ENCODE peak calls at places on chromosome 17, in four cellular contexts. R is AG04450; H is CD4-positive, alpha-beta memory T cell; T is ovary. Q is an unnamed sample. For H3K27me3, the result is how much of the 10 kb centered on the place peaks cover.

GRCh38 chr17:59508999-59509398 is 56.4 kb upstream of the DHX40 start:
- DNase-seq in R (no peak), H (no peak), T (no peak), Q (no peak)

GRCh38 chr17:45234641-45235040 is 13.0 kb downstream of the FMNL1 start:
- DNase-seq in H (peak), R (no peak), T (no peak), Q (no peak)

GRCh38 chr17:40180694-40181093 is 3.4 kb downstream of the RAPGEFL1 start:
- DNase-seq in T (no peak), H (no peak), R (no peak), Q (no peak)

GRCh38 chr17:15414502-15415348 is 52.7 kb downstream of the CDRT4 start:
- DNase-seq in R (no peak), T (no peak), H (no peak), Q (peak)

GRCh38 chr17:47131761-47132160 is 57.3 kb downstream of the CDC27 start:
- DNase-seq in H (no peak), R (no peak), T (no peak), Q (no peak)

GRCh38 chr17:44219126-44219635 is 294 bp downstream of the UBTF start:
- DNase-seq in T (peak), R (no peak), H (peak), Q (no peak)

GRCh38 chr17:32189343-32189742 is 47.0 kb downstream of the RHOT1 start:
- DNase-seq in R (no peak), T (no peak), H (no peak), Q (no peak)

GRCh38 chr17:50618300-50618699 is 16.4 kb upstream of the ABCC3 start:
- DNase-seq in T (no peak), H (no peak), R (no peak), Q (no peak)

GRCh38 chr17:36590082-36590481 is 1.6 kb upstream of the DHRS11 start:
- DNase-seq in H (no peak), R (no peak), T (no peak), Q (no peak)

GRCh38 chr17:15397605-15398004 is 56.2 kb upstream of the TEKT3 start:
- DNase-seq in R (no peak), H (no peak), T (no peak), Q (no peak)

GRCh38 chr17:64635647-64636305 is 26.3 kb downstream of the SMURF2 start:
- DNase-seq in H (no peak), R (peak), T (no peak), Q (no peak)

GRCh38 chr17:75919611-75920010 is 14.9 kb upstream of the MRPL38 start:
- DNase-seq in T (no peak), H (no peak), R (no peak), Q (no peak)

GRCh38 chr17:63483655-63484575 is 7.1 kb downstream of the ACE start:
- DNase-seq in T (no peak), R (no peak), H (no peak), Q (no peak)

GRCh38 chr17:9878791-9879525 is 26.1 kb downstream of the RCVRN start:
- DNase-seq in R (no peak), H (no peak), T (no peak), Q (no peak)

GRCh38 chr17:27568811-27569210 is 62.2 kb upstream of the LGALS9 start:
- DNase-seq in R (no peak), H (no peak), T (no peak), Q (no peak)

GRCh38 chr17:19376799-19377198 is 1.5 kb upstream of the MAPK7 start:
- DNase-seq in T (peak), H (no peak), R (no peak), Q (peak)

GRCh38 chr17:32810690-32811089 is 66.2 kb downstream of the MYO1D start:
- DNase-seq in T (no peak), H (no peak), R (no peak), Q (no peak)

GRCh38 chr17:9021985-9022552 is 759 bp downstream of the NTN1 start:
- DNase-seq in R (no peak), T (no peak), H (no peak), Q (no peak)

GRCh38 chr17:41806685-41807445 is 4.9 kb downstream of the P3H4 start:
- DNase-seq in H (no peak), T (no peak), R (no peak), Q (no peak)
- H3K27ac ChIP-seq in H (no peak), T (no peak), R (no peak), Q (no peak)

GRCh38 chr17:6139447-6139832 is 69.3 kb downstream of the WSCD1 start:
- DNase-seq in T (no peak), R (no peak), H (no peak), Q (no peak)
- H3K27me3 ChIP-seq in T (under half), R (under half), H (under half), Q (under half)

DNA sequence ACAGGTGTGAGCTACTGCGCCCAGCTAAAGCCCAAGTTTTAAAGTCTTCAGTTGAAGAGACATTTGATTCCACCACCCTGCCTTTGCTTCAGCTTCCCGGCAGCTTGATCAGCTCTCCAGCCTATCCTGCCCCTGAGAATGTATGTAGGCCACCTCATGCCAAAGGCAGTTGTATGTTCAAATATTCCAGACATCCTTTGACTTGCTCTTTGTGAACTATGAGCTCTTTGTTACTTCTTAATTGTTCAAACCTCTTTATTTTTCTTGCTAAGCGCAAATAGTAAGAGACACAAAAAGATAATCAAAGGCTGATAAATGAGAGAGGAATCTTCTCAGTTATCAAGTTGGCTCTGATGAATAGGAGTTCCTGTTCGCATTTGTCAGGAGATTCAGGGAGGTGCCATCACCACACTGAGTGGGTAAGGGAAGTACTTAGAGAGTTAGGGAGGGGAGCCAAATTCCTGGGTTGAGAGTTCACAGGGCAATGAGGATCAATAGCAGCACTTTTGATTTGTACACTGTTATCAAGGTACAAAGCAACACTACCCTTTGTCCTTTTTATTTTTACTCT is 32.0 kb upstream of the SUPT4H1 start:
- DNase-seq in T (no peak), R (no peak), H (no peak), Q (no peak)
- H3K27ac ChIP-seq in T (no peak), R (no peak), H (no peak), Q (no peak)

GRCh38 chr17:78892936-78893379 is 10.0 kb downstream of the CEP295NL start:
- DNase-seq in R (no peak), T (no peak), H (no peak), Q (no peak)
- H3K27me3 ChIP-seq in R (under half), T (under half), H (under half), Q (under half)

GRCh38 chr17:79777166-79777843 is 643 bp upstream of the CBX2 start:
- DNase-seq in R (no peak), T (peak), H (no peak), Q (no peak)
- H3K27ac ChIP-seq in R (no peak), T (peak), H (no peak), Q (no peak)

DNA sequence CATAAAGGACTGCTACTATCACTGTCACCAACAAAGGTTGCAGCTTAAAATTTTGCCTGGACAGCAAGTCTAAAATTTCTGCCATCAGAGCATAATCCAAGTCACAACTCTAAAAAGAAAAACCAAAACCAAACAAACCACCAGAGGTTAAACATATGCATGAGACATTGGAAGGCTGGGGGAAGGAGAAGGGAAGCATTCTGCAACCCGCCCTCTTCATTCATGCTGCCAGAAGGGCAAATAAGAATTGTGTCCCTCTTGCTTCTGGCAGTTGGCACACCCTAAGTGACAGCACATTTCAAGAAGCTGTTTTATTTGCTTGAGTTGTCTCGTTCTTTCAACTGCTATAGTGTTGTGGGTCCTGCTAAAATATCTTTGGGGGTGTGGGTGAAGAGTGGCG is 99.6 kb downstream of the SKAP1 start:
- DNase-seq in H (no peak), T (no peak), R (no peak), Q (no peak)
- H3K27me3 ChIP-seq in H (under half), T (under half), R (under half), Q (under half)

GRCh38 chr17:6997171-6997570 is 1.3 kb downstream of the ALOX12 start:
- DNase-seq in R (no peak), T (no peak), H (no peak), Q (no peak)
- H3K27ac ChIP-seq in R (no peak), T (no peak), H (no peak), Q (no peak)

GRCh38 chr17:48738424-48738802 is 9.9 kb upstream of the HOXB13 start:
- DNase-seq in H (no peak), T (no peak), R (no peak), Q (no peak)
- H3K27me3 ChIP-seq in H (half or more), T (under half), R (half or more), Q (half or more)

GRCh38 chr17:17041571-17042380 is 481 bp upstream of the MPRIP start:
- DNase-seq in T (peak), R (peak), H (peak), Q (peak)
- H3K27ac ChIP-seq in T (no peak), R (no peak), H (peak), Q (peak)